ENCODE peak calls at places on chromosomes 11 and 22, in nine cellular contexts. U is T-cell; A is stimulated activated CD8-positive, alpha-beta memory T cell treated with anti-CD3 and anti-CD28 coated beads, Interleukin-4, amount 100 ng/mL, for 1 hour; F is iris pigment epithelial cell; V is choroid plexus epithelial cell; S is activated CD4-positive, alpha-beta T cell treated with anti-CD3 and anti-CD28 coated beads for 1 hour; O is H9; E is aorta; X is Calu3. R is an unnamed sample.

GRCh38 chr11:120562806-120563425 is 51.4 kb downstream of the GRIK4 start:
- DNase-seq in S (no peak), F (no peak), E (peak), V (no peak), U (no peak), X (no peak), A (no peak), O (peak), R (no peak)

GRCh38 chr22:40572976-40573375 is 63.5 kb downstream of the MRTFA start:
- DNase-seq in S (no peak), X (no peak), A (no peak), U (no peak), O (no peak), V (peak), F (peak), E (no peak), R (no peak)

GRCh38 chr22:49727191-49727880 is 100.3 kb downstream of the BRD1 start:
- DNase-seq in U (no peak), V (no peak), O (no peak), S (no peak), A (no peak), E (no peak), F (no peak), X (no peak), R (no peak)

GRCh38 chr11:57085604-57086003 is 96.1 kb upstream of the LRRC55 start:
- DNase-seq in U (no peak), F (no peak), A (no peak), X (no peak), O (no peak), V (no peak), E (no peak), S (no peak), R (no peak)

GRCh38 chr22:34993548-34993947 is 72.4 kb upstream of the ISX start:
- DNase-seq in F (no peak), E (no peak), U (no peak), S (no peak), O (no peak), X (no peak), V (no peak), A (no peak), R (no peak)

GRCh38 chr11:8699903-8700302 is 17.3 kb downstream of the RPL27A start:
- DNase-seq in X (peak), S (no peak), V (peak), F (peak), U (no peak), E (peak), A (no peak), O (peak), R (no peak)

GRCh38 chr11:70522261-70522612 is 123.9 kb downstream of the CTTN start:
- DNase-seq in S (no peak), F (no peak), O (no peak), V (no peak), X (no peak), U (no peak), A (no peak), E (no peak), R (no peak)

GRCh38 chr11:111395749-111396148 is 16.7 kb upstream of the POU2AF1 start:
- DNase-seq in V (no peak), X (no peak), O (no peak), A (no peak), F (no peak), U (no peak), S (no peak), E (no peak), R (no peak)

GRCh38 chr11:108593214-108593909 is at the start of gene EXPH5:
- DNase-seq in V (peak), S (peak), F (peak), A (peak), X (peak), E (peak), U (peak), O (peak), R (peak)

GRCh38 chr22:46436595-46437163 is 100.7 kb downstream of the CELSR1 start:
- DNase-seq in S (no peak), O (no peak), A (no peak), F (peak), E (no peak), U (no peak), V (peak), X (no peak), R (no peak)

GRCh38 chr11:74519719-74520118 is 26.2 kb upstream of the LIPT2 start:
- DNase-seq in V (no peak), F (no peak), S (no peak), A (no peak), U (no peak), E (no peak), O (no peak), X (no peak), R (no peak)

GRCh38 chr11:22787565-22788162 is 41.9 kb downstream of the SVIP start:
- DNase-seq in A (no peak), O (no peak), E (no peak), V (peak), S (no peak), X (peak), U (peak), F (peak), R (no peak)

GRCh38 chr11:96817488-96817887 is 427.7 kb downstream of the JRKL start:
- DNase-seq in A (no peak), V (no peak), E (no peak), X (no peak), F (peak), S (no peak), U (no peak), O (no peak), R (no peak)

GRCh38 chr11:34976496-34976895 is 60.1 kb downstream of the PDHX start:
- DNase-seq in V (no peak), X (no peak), E (no peak), A (no peak), F (no peak), U (no peak), S (no peak), O (no peak), R (no peak)

GRCh38 chr11:12457030-12457600 is 79.7 kb downstream of the PARVA start:
- DNase-seq in U (no peak), X (no peak), S (no peak), A (no peak), F (peak), V (peak), O (no peak), E (no peak), R (no peak)

GRCh38 chr11:35951659-35952058 is 7.8 kb downstream of the LDLRAD3 start:
- DNase-seq in O (no peak), V (no peak), E (no peak), U (no peak), S (no peak), X (no peak), F (no peak), A (no peak), R (no peak)

GRCh38 chr11:126764221-126764620 is 236.3 kb downstream of the KIRREL3 start:
- DNase-seq in E (no peak), F (no peak), A (no peak), U (no peak), V (no peak), O (no peak), X (peak), S (no peak), R (no peak)

GRCh38 chr11:38543311-38543710 is 1945.3 kb upstream of the RAG2 start:
- DNase-seq in E (no peak), U (no peak), V (peak), X (no peak), A (no peak), O (no peak), F (peak), S (no peak), R (no peak)

GRCh38 chr11:10573556-10573955 is 5.1 kb upstream of the LYVE1 start:
- DNase-seq in O (no peak), A (no peak), S (no peak), V (no peak), U (no peak), X (no peak), E (no peak), F (no peak), R (no peak)

GRCh38 chr11:67392182-67392715 is 463 bp downstream of the RAD9A start:
- DNase-seq in E (no peak), X (no peak), F (no peak), O (no peak), A (no peak), U (no peak), S (no peak), V (no peak), R (no peak)

GRCh38 chr11:47378011-47378835 is at the start of gene SPI1:
- DNase-seq in U (peak), F (no peak), V (no peak), S (no peak), O (no peak), E (peak), A (no peak), X (no peak), R (no peak)

GRCh38 chr11:898540-899190 is 11.9 kb downstream of the CHID1 start:
- DNase-seq in X (peak), U (no peak), E (no peak), F (peak), O (no peak), S (no peak), V (peak), A (no peak), R (no peak)

GRCh38 chr11:46229250-46229649 is 48.2 kb upstream of the CREB3L1 start:
- DNase-seq in X (no peak), O (no peak), V (no peak), E (no peak), S (no peak), U (no peak), A (no peak), F (no peak), R (no peak)

GRCh38 chr22:27687984-27688545 is 113.5 kb downstream of the MN1 start:
- DNase-seq in V (peak), F (peak), X (peak), A (no peak), E (no peak), O (no peak), U (no peak), S (no peak), R (no peak)

GRCh38 chr11:44453871-44454270 is 111.6 kb upstream of the CD82 start:
- DNase-seq in E (no peak), A (no peak), O (no peak), U (no peak), F (no peak), S (no peak), X (no peak), V (no peak), R (no peak)

GRCh38 chr22:26097840-26098239 is 71.4 kb upstream of the SEZ6L start:
- DNase-seq in U (no peak), A (no peak), E (no peak), V (no peak), X (no peak), O (no peak), S (no peak), F (no peak), R (no peak)

R was measured in central memory CD8-positive, alpha-beta T cell.